ENCODE peak calls at places on chromosomes 16 and 17, in five cellular contexts. X, J, C, R and U are unnamed samples.

GRCh38 chr16:75733305-75734141 is 7.2 kb upstream of the CPHXL start:
- DNase-seq in X (peak; percentile 98), J (peak; percentile 7), C (peak; percentile 85), R (no peak), U (no peak)

GRCh38 chr17:50034504-50035364 is 21.2 kb upstream of the ITGA3 start:
- DNase-seq in X (no peak), J (no peak), C (no peak), R (no peak), U (peak; percentile 3)

GRCh38 chr16:7026639-7027038 is 306.0 kb upstream of the RBFOX1 start:
- DNase-seq in X (no peak), J (no peak), C (no peak), R (no peak), U (no peak)

GRCh38 chr16:84709609-84710008 is 9.8 kb downstream of the USP10 start:
- DNase-seq in X (no peak), J (no peak), C (no peak), R (no peak), U (no peak)

GRCh38 chr16:23642246-23642774 is 1.0 kb downstream of the DCTN5 start:
- DNase-seq in X (no peak), J (no peak), C (no peak), R (no peak), U (no peak)

GRCh38 chr17:27878776-27879562 is 14.2 kb downstream of the LYRM9 start:
- DNase-seq in X (no peak), J (no peak), C (no peak), R (no peak), U (no peak)

GRCh38 chr16:21656795-21657768 is 4.7 kb upstream of the IGSF6 start:
- DNase-seq in X (peak; percentile 42), J (peak; percentile 82), C (peak; percentile 67), R (no peak), U (peak; percentile 45)

GRCh38 chr17:1939979-1940809 is 84.9 kb downstream of the RTN4RL1 start:
- DNase-seq in X (no peak), J (no peak), C (no peak), R (no peak), U (no peak)

GRCh38 chr16:66933776-66934137 is 445 bp downstream of the CIAO2B start:
- DNase-seq in X (no peak), J (no peak), C (peak; percentile 35), R (no peak), U (no peak)

DNA sequence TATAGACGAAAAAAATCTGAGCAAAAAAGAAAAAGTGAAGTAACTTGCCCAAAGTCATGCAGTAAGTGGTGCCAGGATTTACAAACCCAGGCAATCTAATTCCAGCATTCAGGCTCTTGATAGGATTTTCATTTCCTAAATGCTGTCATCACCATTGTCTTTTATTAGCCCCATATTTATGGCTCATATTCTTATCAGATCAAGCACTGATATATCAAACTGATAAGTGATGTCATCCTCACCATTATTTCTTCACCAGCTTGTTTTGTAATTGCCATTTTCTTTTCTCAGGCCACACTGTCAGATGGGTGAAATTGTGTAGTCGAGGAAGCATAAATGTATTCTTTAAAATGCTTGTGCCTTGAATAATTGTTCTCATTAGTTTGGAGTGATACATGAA is 1.3 kb downstream of the RAD51C start:
- DNase-seq in X (no peak), J (no peak), C (no peak), R (no peak), U (no peak)
- H3K4me3 ChIP-seq in X (peak overlapping the region; percentile 75), J (peak overlapping the region; percentile 87), C (no peak overlapping the region), R (no peak overlapping the region), U (no peak overlapping the region)

DNA sequence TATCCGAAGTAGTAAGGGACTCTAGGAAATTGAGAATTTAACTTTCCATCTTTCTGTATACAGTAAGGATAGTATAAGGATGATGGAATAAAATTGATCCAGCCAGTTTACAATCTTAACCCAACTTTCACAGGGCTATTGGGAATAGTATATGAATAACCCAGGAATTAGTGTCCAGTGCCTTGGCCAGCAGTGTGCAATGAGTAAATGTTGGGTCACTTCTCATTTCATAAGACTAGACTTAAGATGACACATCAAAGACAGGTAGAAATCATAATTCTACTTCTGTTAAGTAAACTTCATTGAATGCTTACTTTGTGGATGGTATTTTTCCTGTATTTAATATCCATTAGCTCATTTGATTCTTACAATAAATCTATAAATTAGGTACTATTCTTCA is 949.6 kb upstream of the GOT2 start:
- DNase-seq in X (no peak), J (no peak), C (no peak), R (no peak), U (no peak)
- H3K9me3 ChIP-seq in X (no peaks in the 10 kb centered on the region), J (peaks cover 8% of the 10 kb centered on the region), C (no peaks in the 10 kb centered on the region), R (no peaks in the 10 kb centered on the region), U (no peaks in the 10 kb centered on the region)

DNA sequence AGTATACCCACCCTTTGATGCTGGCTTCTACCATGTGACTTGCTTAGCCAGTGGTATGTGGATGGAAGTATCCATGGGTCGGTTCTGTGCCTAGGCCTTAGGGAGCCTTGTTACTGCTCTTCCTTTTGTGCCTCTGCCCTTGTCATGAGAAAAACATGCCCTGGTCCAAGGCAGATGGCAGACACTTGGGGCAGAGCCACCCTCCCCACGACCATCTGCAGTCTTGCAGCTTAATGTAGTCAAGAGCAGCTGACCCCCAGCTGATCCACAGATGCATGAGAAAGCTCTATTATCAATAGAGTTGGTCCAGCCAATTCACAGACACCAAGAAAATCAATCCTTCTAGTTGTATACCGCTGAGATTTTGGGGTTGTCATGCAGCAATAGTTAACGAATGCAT is 95.7 kb downstream of the SLC39A11 start:
- DNase-seq in X (no peak), J (no peak), C (no peak), R (no peak), U (no peak)
- H3K4me3 ChIP-seq in X (no peak overlapping the region), J (no peak overlapping the region), C (no peak overlapping the region), R (no peak overlapping the region), U (no peak overlapping the region)

GRCh38 chr16:80014241-80014939 is 413.9 kb upstream of the MAF start:
- DNase-seq in X (peak; percentile 31), J (no peak), C (no peak), R (no peak), U (no peak)
- H3K9me3 ChIP-seq in X (no peaks in the 10 kb centered on the region), J (no peaks in the 10 kb centered on the region), C (peaks cover 2% of the 10 kb centered on the region), R (no peaks in the 10 kb centered on the region), U (no peaks in the 10 kb centered on the region)

DNA sequence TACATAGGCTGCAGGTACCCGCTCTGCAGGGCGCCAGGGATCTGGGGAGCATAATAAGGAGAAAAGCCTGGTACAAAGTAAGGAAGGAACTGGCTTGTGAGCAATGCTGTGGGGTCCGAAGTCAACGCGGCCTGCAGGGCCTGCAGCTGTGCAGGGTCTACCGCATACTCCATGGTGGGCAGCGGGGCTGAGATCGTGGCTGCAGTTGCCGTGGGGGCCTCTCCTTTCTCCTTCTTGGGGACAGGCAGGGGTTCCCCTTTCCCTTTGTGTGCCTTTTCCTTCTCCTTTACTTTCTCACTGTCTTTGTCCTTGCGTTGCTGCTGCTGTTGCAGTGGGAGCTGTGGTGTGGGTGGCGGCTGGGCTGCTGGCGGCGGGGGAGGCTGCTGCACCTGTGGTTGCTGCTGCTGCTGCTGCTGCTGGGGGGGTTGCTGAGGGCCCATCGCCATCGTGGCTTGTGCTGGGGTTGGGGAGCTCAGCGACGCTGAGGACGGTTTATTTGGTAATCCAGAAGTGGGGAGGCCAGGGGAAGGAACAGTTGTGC is 259.6 kb downstream of the ZFHX3 start:
- DNase-seq in X (no peak), J (no peak), C (no peak), R (no peak), U (no peak)
- H3K4me3 ChIP-seq in X (peak overlapping the region; percentile 61), J (no peak overlapping the region), C (peak overlapping the region; percentile 76), R (peak overlapping the region; percentile 58), U (no peak overlapping the region)

GRCh38 chr16:59330030-59330670 is 596.0 kb upstream of the GOT2 start:
- DNase-seq in X (peak; percentile 76), J (no peak), C (peak; percentile 7), R (no peak), U (no peak)

GRCh38 chr16:59320657-59321056 is 586.5 kb upstream of the GOT2 start:
- DNase-seq in X (no peak), J (no peak), C (no peak), R (no peak), U (no peak)

GRCh38 chr16:59327894-59328293 is 593.8 kb upstream of the GOT2 start:
- DNase-seq in X (no peak), J (no peak), C (no peak), R (no peak), U (no peak)

DNA sequence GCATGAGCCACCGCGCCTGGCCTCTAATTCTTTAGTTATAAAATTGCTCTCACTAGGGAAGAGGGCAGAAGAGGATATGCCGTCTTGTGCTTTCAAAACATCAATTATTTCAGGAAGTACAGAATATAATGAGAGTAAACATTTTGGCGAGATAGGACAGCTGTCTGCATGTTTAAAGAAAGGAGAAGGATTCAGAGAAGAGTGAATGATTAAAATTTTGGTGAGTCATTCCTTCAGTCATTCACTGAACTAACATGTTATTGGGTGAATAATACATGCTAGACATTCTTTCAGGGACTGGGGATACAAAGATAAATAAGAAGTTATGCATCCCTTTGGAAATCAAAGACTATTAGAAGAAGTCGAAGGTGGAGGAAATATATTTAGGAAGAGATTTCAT is 590.3 kb upstream of the GOT2 start:
- DNase-seq in X (peak; percentile 57), J (no peak), C (peak; percentile 2), R (no peak), U (no peak)
- H3K9me3 ChIP-seq in X (no peaks in the 10 kb centered on the region), J (no peaks in the 10 kb centered on the region), C (no peaks in the 10 kb centered on the region), R (no peaks in the 10 kb centered on the region), U (no peaks in the 10 kb centered on the region)

DNA sequence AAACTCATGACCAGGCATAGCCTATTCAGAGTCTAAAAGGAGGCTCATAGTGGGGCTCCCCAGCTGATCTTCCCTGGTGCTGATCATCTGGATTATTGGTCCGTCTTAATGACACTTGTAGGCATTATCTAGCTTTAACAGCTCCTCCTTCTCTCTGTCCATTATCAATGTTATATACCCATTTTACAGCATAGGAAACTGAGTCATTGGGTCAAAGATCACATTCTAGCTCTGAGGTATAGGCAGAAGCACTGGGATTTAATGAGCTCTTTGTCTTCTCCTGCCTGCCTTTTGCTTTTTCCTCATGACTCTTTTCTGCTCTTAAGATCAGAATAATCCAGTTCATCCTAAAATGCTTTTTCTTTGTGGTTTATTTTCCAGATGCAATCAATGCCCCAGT is 756 bp downstream of the CCL2 start:
- DNase-seq in X (no peak), J (no peak), C (no peak), R (no peak), U (no peak)
- H3K4me3 ChIP-seq in X (peak overlapping the region; percentile 66), J (no peak overlapping the region), C (peak overlapping the region; percentile 47), R (peak overlapping the region; percentile 44), U (peak overlapping the region; percentile 14)

DNA sequence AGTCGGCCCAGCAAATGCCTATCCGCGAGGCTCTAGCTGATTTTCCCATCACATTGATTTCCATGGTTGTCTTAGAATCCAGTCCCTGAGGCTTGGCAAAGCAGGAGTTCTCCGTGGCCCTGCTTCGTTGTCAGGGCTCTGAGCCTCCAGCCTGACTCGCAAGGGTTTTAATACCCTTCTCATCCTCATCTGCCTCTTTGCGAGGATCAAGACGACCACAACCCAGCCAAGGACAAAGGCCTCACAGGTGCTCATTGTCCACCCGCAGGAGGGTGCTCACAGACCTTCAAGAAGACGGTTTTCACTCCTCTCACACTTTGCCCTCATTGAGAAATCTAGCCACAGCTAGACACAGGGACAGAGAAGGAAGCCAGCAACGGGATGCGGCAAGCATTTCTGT is 610.8 kb downstream of the KCNJ18 start:
- DNase-seq in X (no peak), J (no peak), C (no peak), R (no peak), U (no peak)
- H3K9me3 ChIP-seq in X (no peaks in the 10 kb centered on the region), J (no peaks in the 10 kb centered on the region), C (peaks cover 48% of the 10 kb centered on the region), R (no peaks in the 10 kb centered on the region), U (no peaks in the 10 kb centered on the region)

DNA sequence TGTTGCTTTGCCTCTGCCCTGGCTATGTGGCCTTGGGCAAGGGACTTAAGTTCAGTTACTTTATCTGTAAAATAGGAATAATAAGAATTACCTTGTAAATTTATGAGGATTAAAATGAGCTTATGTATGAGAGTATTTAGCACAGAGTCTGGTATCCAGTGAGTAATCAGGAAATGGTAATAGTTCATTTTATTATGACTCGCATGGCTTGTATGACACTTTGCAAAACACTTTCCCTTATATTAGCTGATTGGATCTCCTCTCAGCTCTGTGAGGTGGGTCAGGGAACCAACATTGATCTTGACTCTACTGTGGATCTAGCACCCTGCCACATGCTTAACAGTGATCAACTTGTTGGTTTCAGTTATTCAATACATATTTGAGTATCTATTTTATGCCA is 8.3 kb upstream of the CDH3 start:
- DNase-seq in X (peak; percentile 67), J (no peak), C (no peak), R (no peak), U (no peak)
- H3K4me3 ChIP-seq in X (no peak overlapping the region), J (no peak overlapping the region), C (no peak overlapping the region), R (no peak overlapping the region), U (no peak overlapping the region)